ENCODE peak calls at places on chromosomes 2 and 18, in six cellular contexts. W, R, V, H, E and M are unnamed samples.

GRCh38 chr2:154713605-154714004 is 15.1 kb downstream of the KCNJ3 start:
- DNase-seq in V (no peak), E (no peak), H (no peak), W (no peak), R (no peak), M (no peak)

GRCh38 chr2:137886432-137886831 is 77.8 kb upstream of the HNMT start:
- DNase-seq in R (no peak), H (no peak), E (no peak), V (peak; percentile 8), W (peak; percentile 83), M (peak; percentile 9)

GRCh38 chr2:138030459-138030858 is 66.2 kb downstream of the HNMT start:
- DNase-seq in H (peak; percentile 38), W (no peak), E (no peak), V (no peak), R (peak; percentile 52), M (no peak)

GRCh38 chr2:11719230-11719977 is 27.0 kb upstream of the LPIN1 start:
- DNase-seq in R (no peak), E (no peak), V (no peak), H (no peak), W (no peak), M (peak; percentile 41)

GRCh38 chr2:74575320-74575719 is 20.8 kb downstream of the DOK1 start:
- DNase-seq in E (no peak), H (no peak), R (no peak), W (no peak), V (no peak), M (no peak)

GRCh38 chr2:102172749-102173148 is 14.1 kb upstream of the IL1RL2 start:
- DNase-seq in H (no peak), E (no peak), W (no peak), V (no peak), R (no peak), M (no peak)

GRCh38 chr2:226423498-226423960 is 376.1 kb downstream of the IRS1 start:
- DNase-seq in V (no peak), W (no peak), H (no peak), R (peak; percentile 51), E (no peak), M (no peak)

GRCh38 chr2:50385361-50385760 is 646.6 kb downstream of the NRXN1 start:
- DNase-seq in R (no peak), W (no peak), E (no peak), H (no peak), V (no peak), M (no peak)

GRCh38 chr2:10658041-10658913 is 31.5 kb downstream of the NOL10 start:
- DNase-seq in W (no peak), E (no peak), H (no peak), R (peak; percentile 82), V (peak; percentile 29), M (no peak)

GRCh38 chr2:241706539-241706938 is 4.7 kb downstream of the ING5 start:
- DNase-seq in W (no peak), H (no peak), V (no peak), R (no peak), E (no peak), M (no peak)

GRCh38 chr18:62329676-62330454 is 4.8 kb downstream of the TNFRSF11A start:
- DNase-seq in E (peak; percentile 46), R (peak; percentile 83), W (peak; percentile 52), V (no peak), H (no peak), M (no peak)

GRCh38 chr2:219026946-219027345 is 14.4 kb downstream of the CFAP65 start:
- DNase-seq in R (no peak), V (no peak), W (no peak), H (no peak), E (no peak), M (no peak)

GRCh38 chr18:13639196-13639595 is 87.2 kb downstream of the FAM210A start:
- DNase-seq in E (no peak), V (no peak), H (no peak), R (no peak), W (no peak), M (no peak)

GRCh38 chr2:65436825-65437221 is 4.4 kb upstream of the SPRED2 start:
- DNase-seq in V (no peak), R (no peak), W (no peak), H (peak; percentile 73), E (no peak), M (peak; percentile 66)

GRCh38 chr2:13006829-13007715 is 290.3 kb downstream of the TRIB2 start:
- DNase-seq in R (peak; percentile 65), W (peak; percentile 62), H (no peak), V (peak; percentile 62), E (peak; percentile 81), M (peak; percentile 72)

GRCh38 chr2:40165503-40165867 is 286.4 kb downstream of the SLC8A1 start:
- DNase-seq in R (peak; percentile 11), V (no peak), W (no peak), H (no peak), E (no peak), M (no peak)
- TF ChIP-seq CEBPB in R (no peak), V (no peak), W (no peak), H (no peak), E (no peak), M (no peak)

DNA sequence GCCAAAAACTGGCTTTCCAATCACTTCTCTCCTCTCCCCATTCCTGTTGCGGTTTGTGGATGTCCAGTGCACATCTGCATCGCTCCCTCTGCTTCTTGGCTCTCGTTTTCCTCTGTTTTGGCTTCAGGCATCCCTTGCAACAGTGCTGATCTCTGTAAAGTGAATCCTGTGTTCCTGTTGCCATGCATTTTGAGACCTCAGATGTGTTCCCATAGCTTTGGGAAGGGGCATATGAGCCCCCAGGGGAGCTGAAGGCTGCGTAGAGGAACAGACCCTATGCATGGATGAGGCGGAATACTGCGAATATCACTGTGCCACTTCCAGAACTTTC is 168.4 kb upstream of the HAAO start:
- DNase-seq in V (no peak), E (no peak), W (no peak), H (no peak), R (no peak), M (no peak)
- H2AFZ ChIP-seq in V (no peak overlapping the region), E (no peak overlapping the region), W (no peak overlapping the region), H (no peak overlapping the region), R (no peak overlapping the region), M (no peak overlapping the region)

GRCh38 chr2:206240335-206240734 is 34.1 kb upstream of the ZDBF2 start:
- DNase-seq in H (no peak), W (no peak), E (no peak), V (no peak), R (no peak), M (no peak)

GRCh38 chr2:206245178-206245778 is 29.2 kb upstream of the ZDBF2 start:
- DNase-seq in W (no peak), R (no peak), H (peak; percentile 32), E (no peak), V (no peak), M (no peak)

GRCh38 chr2:206239157-206239556 is 35.3 kb upstream of the ZDBF2 start:
- DNase-seq in E (no peak), H (no peak), W (no peak), R (no peak), V (no peak), M (no peak)

GRCh38 chr2:206241767-206242166 is 32.7 kb upstream of the ZDBF2 start:
- DNase-seq in W (no peak), R (no peak), E (no peak), H (no peak), V (no peak), M (no peak)
- TF ChIP-seq CEBPB in W (no peak), R (no peak), E (no peak), H (no peak), V (no peak), M (no peak)

GRCh38 chr2:171210216-171210863 is 49.6 kb upstream of the TLK1 start:
- DNase-seq in E (no peak), H (no peak), W (no peak), R (no peak), V (no peak), M (no peak)

GRCh38 chr2:171205551-171205950 is 44.9 kb upstream of the TLK1 start:
- DNase-seq in H (no peak), V (no peak), R (no peak), E (no peak), W (no peak), M (no peak)

GRCh38 chr2:171210864-171211431 is 50.3 kb upstream of the TLK1 start:
- DNase-seq in R (peak; percentile 73), H (peak; percentile 58), W (no peak), E (no peak), V (no peak), M (no peak)

GRCh38 chr2:171208648-171209047 is 48.0 kb upstream of the TLK1 start:
- DNase-seq in V (no peak), E (no peak), W (no peak), R (no peak), H (no peak), M (no peak)

GRCh38 chr2:171206422-171207115 is 45.9 kb upstream of the TLK1 start:
- DNase-seq in W (no peak), R (no peak), E (no peak), H (no peak), V (no peak), M (no peak)
- H2AFZ ChIP-seq in W (no peak overlapping the region), R (no peak overlapping the region), E (no peak overlapping the region), H (no peak overlapping the region), V (no peak overlapping the region), M (peak overlapping the region; percentile 41)

GRCh38 chr2:96537066-96537733 is 648 bp downstream of the ARID5A start:
- DNase-seq in H (peak; percentile 66), W (no peak), V (no peak), R (peak; percentile 38), E (no peak), M (peak; percentile 46)

GRCh38 chr2:96537734-96538486 is 1.4 kb downstream of the ARID5A start:
- DNase-seq in W (no peak), H (no peak), V (no peak), R (no peak), E (no peak), M (no peak)

GRCh38 chr2:96540136-96540535 is 3.6 kb downstream of the ARID5A start:
- DNase-seq in E (no peak), R (peak; percentile 59), W (no peak), H (no peak), V (no peak), M (no peak)

GRCh38 chr2:96539215-96539920 is 2.8 kb downstream of the ARID5A start:
- DNase-seq in V (no peak), H (no peak), R (no peak), W (no peak), E (no peak), M (no peak)

DNA sequence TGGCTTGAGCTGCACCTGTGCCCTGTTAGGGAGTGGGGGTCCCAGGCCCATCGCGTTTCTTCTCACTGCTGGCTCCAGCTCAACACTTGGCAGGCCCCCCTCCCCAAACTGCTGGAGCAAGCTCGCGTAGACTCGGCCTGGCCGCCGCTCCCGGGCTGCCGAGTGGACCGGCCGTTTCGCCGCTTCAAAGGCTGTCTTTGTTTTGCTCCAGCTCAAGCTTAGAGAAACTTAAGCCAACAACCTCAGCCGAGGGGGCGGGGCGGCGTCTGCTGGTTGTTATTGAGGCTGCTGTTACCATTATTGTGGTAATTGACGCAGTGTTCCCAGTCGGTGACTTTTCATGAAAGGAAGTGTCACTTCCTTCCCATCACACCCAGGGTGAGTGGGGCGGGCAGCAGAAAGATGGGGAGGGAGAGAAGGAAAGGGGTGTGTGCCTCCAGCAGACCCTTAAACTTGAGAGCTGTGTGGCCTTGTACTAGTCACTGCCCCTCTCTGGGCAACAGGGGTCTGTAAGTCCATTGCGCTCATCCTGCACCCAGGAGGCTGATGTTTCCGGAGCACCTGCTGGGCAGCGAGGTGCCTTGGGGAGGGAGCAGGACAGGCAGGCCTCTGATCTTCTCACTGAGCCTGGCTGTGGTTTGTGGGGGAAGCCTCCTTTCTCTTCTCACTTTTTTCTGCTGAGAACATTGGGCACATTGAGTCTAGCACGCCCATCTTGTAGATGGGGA is 2.1 kb downstream of the ARID5A start:
- DNase-seq in W (peak; percentile 74), R (no peak), H (peak; percentile 31), E (peak; percentile 88), V (no peak), M (no peak)
- TF ChIP-seq CEBPB in W (no peak), R (no peak), H (no peak), E (no peak), V (no peak), M (no peak)

GRCh38 chr18:79345981-79346380 is 49.7 kb upstream of the NFATC1 start:
- DNase-seq in R (no peak), V (no peak), H (no peak), E (no peak), W (no peak), M (no peak)
- H2AFZ ChIP-seq in R (no peak overlapping the region), V (no peak overlapping the region), H (no peak overlapping the region), E (no peak overlapping the region), W (no peak overlapping the region), M (no peak overlapping the region)